ENCODE peak calls at places on chromosomes 11 and 22, in six cellular contexts. Y is A549, M is H1, W is GM23338, D is adrenal gland, S is psoas muscle. Z is an unnamed sample. For H3K4me1, the result is how much of the 10 kb centered on the place peaks cover.

GRCh38 chr22:24157783-24158170 is 23.5 kb upstream of the SUSD2 start:
- DNase-seq in Y (no peak), M (no peak), W (no peak), D (no peak), S (no peak), Z (no peak)

GRCh38 chr11:48006301-48006992 is 26.1 kb downstream of the PTPRJ start:
- DNase-seq in Y (no peak), M (no peak), W (no peak), D (no peak), S (no peak), Z (no peak)

GRCh38 chr22:44407404-44408226 is 90.4 kb downstream of the RTL6 start:
- DNase-seq in Y (no peak), M (no peak), W (no peak), D (no peak), S (no peak), Z (peak)

GRCh38 chr22:43886231-43886630 is 5.6 kb downstream of the PNPLA5 start:
- DNase-seq in Y (no peak), M (no peak), W (no peak), D (no peak), S (no peak), Z (no peak)

GRCh38 chr22:24219750-24220149 is 25.1 kb downstream of the GGT5 start:
- DNase-seq in Y (no peak), M (no peak), W (no peak), D (no peak), S (no peak), Z (no peak)

GRCh38 chr11:945986-946385 is 20.3 kb downstream of the AP2A2 start:
- DNase-seq in Y (no peak), M (no peak), W (peak), D (peak), S (no peak), Z (no peak)

GRCh38 chr11:63663809-63664208 is 7.4 kb downstream of the ATL3 start:
- DNase-seq in Y (no peak), M (no peak), W (no peak), D (no peak), S (no peak), Z (no peak)

GRCh38 chr11:96622026-96622634 is 232.3 kb downstream of the JRKL start:
- DNase-seq in Y (no peak), M (no peak), W (no peak), D (no peak), S (no peak), Z (no peak)

GRCh38 chr11:112229746-112230433 is 3.7 kb downstream of the PTS start:
- DNase-seq in Y (no peak), M (no peak), W (no peak), D (no peak), S (no peak), Z (no peak)

GRCh38 chr22:44342347-44342956 is 29.7 kb upstream of the SHISAL1 start:
- DNase-seq in Y (no peak), M (no peak), W (no peak), D (no peak), S (no peak), Z (no peak)

GRCh38 chr11:117884994-117885393 is 8.5 kb upstream of the FXYD6 start:
- DNase-seq in Y (no peak), M (peak), W (no peak), D (peak), S (no peak), Z (no peak)

GRCh38 chr22:41364955-41365354 is 16.8 kb upstream of the TEF start:
- DNase-seq in Y (no peak), M (no peak), W (no peak), D (no peak), S (no peak), Z (peak)

GRCh38 chr11:100719809-100720221 is 32.7 kb downstream of the ARHGAP42 start:
- DNase-seq in Y (peak), M (no peak), W (peak), D (peak), S (peak), Z (no peak)

GRCh38 chr11:61042961-61043540 is 59.2 kb upstream of the CD5 start:
- DNase-seq in Y (no peak), M (no peak), W (no peak), D (no peak), S (no peak), Z (no peak)

GRCh38 chr22:46676479-46676878 is 56.3 kb downstream of the GRAMD4 start:
- DNase-seq in Y (no peak), M (no peak), W (no peak), D (no peak), S (no peak), Z (no peak)

GRCh38 chr11:8886332-8886731 is 24.7 kb upstream of the AKIP1 start:
- DNase-seq in Y (no peak), M (no peak), W (no peak), D (no peak), S (no peak), Z (no peak)

GRCh38 chr11:77411238-77411637 is 62.7 kb downstream of the PAK1 start:
- DNase-seq in Y (peak), M (no peak), W (peak), D (peak), S (peak), Z (peak)

GRCh38 chr11:8025816-8026215 is 38.7 kb downstream of the EIF3F start:
- DNase-seq in Y (no peak), M (no peak), W (no peak), D (no peak), S (no peak), Z (no peak)

GRCh38 chr11:58965246-58965985 is 26.1 kb downstream of the GLYATL1 start:
- DNase-seq in Y (no peak), M (no peak), W (no peak), D (no peak), S (no peak), Z (no peak)

GRCh38 chr22:46625843-46626349 is 5.7 kb downstream of the GRAMD4 start:
- DNase-seq in Y (no peak), M (no peak), W (no peak), D (no peak), S (no peak), Z (no peak)

GRCh38 chr11:11976476-11977187 is 31.8 kb downstream of the DKK3 start:
- DNase-seq in Y (no peak), M (peak), W (no peak), D (peak), S (no peak), Z (no peak)

GRCh38 chr22:50211147-50211546 is 10.3 kb downstream of the SELENOO start:
- DNase-seq in Y (no peak), M (no peak), W (no peak), D (no peak), S (no peak), Z (no peak)

GRCh38 chr11:22666320-22666699 is at the start of gene GAS2:
- DNase-seq in Y (no peak), M (no peak), W (peak), D (no peak), S (no peak), Z (peak)

GRCh38 chr11:95849087-95849825 is 59.0 kb downstream of the CEP57 start:
- DNase-seq in Y (peak), M (peak), W (peak), D (peak), S (no peak), Z (no peak)

GRCh38 chr11:113261709-113262475 is 52.5 kb upstream of the TTC12 start:
- DNase-seq in Y (no peak), M (no peak), W (no peak), D (peak), S (no peak), Z (no peak)

GRCh38 chr11:3189193-3189843 is 24.2 kb upstream of the OSBPL5 start:
- DNase-seq in Y (no peak), M (peak), W (peak), D (no peak), S (no peak), Z (no peak)

GRCh38 chr11:68632802-68633201 is 51.5 kb upstream of the GAL start:
- DNase-seq in Y (peak), M (peak), W (peak), D (peak), S (no peak), Z (no peak)

GRCh38 chr11:113532697-113533424 is 57.7 kb upstream of the DRD2 start:
- DNase-seq in Y (peak), M (peak), W (peak), D (peak), S (peak), Z (peak)

GRCh38 chr11:78251083-78251699 is 62.5 kb downstream of the USP35 start:
- DNase-seq in Y (no peak), M (no peak), W (no peak), D (no peak), S (no peak), Z (no peak)

GRCh38 chr11:103234974-103235373 is 125.7 kb downstream of the DYNC2H1 start:
- DNase-seq in Y (no peak), M (no peak), W (no peak), D (no peak), S (no peak), Z (no peak)

GRCh38 chr11:73578786-73579185 is 19.1 kb downstream of the FAM168A start:
- DNase-seq in Y (no peak), M (no peak), W (no peak), D (no peak), S (no peak), Z (no peak)

GRCh38 chr11:117916956-117917355 is 12.2 kb downstream of the TMPRSS13 start:
- DNase-seq in Y (no peak), M (no peak), W (no peak), D (no peak), S (no peak), Z (no peak)

GRCh38 chr11:3134651-3135490 is 30.2 kb downstream of the OSBPL5 start:
- DNase-seq in Y (no peak), M (no peak), W (no peak), D (no peak), S (peak), Z (no peak)

DNA sequence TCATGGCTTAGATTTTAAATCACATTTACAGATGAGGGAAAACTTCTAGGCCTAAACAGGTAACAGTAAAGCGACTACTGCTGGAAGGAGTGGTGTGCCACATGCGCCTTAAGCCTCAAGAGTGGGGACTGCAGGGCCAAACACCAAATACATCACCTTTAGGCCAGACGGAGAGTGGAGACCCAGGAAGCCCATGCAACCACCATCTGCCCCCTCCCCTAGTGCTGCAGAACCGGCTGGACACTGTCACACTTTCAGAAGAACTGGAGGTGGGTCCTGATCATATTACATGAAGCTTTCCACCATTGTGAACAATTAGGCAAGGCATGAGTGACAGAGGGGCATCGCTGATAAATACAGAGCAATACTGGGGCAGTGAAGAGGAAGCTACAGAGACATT is 28.9 kb downstream of the SLC25A18 start:
- DNase-seq in Y (no peak), M (no peak), W (no peak), D (no peak), S (no peak), Z (peak)
- H3K4me1 ChIP-seq in Y (under half), M (under half), W (under half), D (under half), S (under half), Z (under half)

GRCh38 chr22:37623075-37624016 is 14.7 kb downstream of the GGA1 start:
- DNase-seq in Y (peak), M (peak), W (peak), D (peak), S (peak), Z (peak)
- H3K27ac ChIP-seq in Y (no peak), M (no peak), W (peak), D (no peak), S (no peak), Z (no peak)

GRCh38 chr11:43686207-43686606 is 5.7 kb downstream of the HSD17B12 start:
- DNase-seq in Y (no peak), M (no peak), W (no peak), D (no peak), S (no peak), Z (no peak)
- H3K4me1 ChIP-seq in Y (under half), M (under half), W (half or more), D (under half), S (half or more), Z (under half)

DNA sequence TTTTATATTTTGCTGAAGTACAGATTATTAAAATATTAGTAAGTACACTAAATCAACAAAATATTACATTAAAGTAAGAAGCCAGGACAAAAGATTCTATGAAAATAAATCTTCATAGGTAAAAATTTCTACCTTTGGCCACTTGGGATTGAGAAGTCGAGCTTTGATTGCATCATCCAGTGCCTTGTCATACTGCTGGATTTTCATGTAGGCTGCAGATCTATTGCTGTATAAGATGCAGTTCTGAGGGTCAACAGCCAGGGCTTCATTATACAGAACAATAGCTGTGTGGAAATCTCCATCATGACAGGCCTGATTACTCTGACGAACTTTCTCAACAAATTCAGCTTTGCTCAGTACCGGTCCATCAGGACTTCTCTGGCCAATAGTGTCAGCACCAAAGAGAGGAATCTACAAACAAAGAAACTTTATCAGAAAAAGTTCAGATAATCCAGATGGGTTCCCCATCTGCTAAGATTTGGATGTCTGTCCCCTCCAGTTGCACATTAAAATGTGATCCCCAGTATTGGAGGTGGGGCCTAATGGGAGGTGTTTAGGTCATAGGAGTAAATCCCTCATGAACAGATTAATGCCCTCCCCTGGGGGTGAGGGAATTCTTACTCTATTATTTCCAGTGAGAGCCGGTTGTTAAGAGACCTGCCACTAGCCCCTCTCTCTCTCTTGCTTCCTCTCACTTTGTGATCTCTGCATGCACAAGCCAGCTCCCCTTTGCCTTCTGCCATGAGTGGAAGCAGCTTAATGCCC is 50.0 kb downstream of the TTC28 start:
- DNase-seq in Y (peak), M (no peak), W (peak), D (no peak), S (no peak), Z (no peak)
- H3K27ac ChIP-seq in Y (peak), M (no peak), W (peak), D (no peak), S (no peak), Z (no peak)

DNA sequence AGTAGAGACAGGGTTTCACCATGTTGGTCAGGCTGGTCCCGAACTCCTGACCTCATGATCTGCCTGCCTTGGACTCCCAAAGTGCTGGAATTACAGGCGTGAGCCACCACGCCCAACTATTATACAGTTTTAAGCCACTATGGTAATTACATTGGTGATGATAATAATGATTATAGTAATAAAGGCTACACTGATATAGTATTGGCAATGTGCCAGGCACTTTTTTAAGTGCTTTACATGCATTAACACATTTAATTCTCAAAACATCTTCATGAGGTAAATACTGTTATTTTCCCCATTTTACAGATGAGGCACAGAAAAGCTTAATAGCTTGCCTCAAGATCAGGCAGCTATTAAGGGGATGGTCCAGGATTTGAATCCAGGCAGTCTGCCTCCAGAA is 222.5 kb downstream of the SOX6 start:
- DNase-seq in Y (no peak), M (no peak), W (no peak), D (no peak), S (no peak), Z (no peak)
- H3K4me1 ChIP-seq in Y (under half), M (under half), W (under half), D (under half), S (under half), Z (under half)

GRCh38 chr22:22198751-22199150 is 45.8 kb upstream of the VPREB1 start:
- DNase-seq in Y (no peak), M (no peak), W (no peak), D (no peak), S (no peak), Z (no peak)
- H3K27ac ChIP-seq in Y (no peak), M (no peak), W (no peak), D (no peak), S (no peak), Z (no peak)

GRCh38 chr22:37563153-37564081 is 3.1 kb downstream of the CDC42EP1 start:
- DNase-seq in Y (peak), M (no peak), W (peak), D (peak), S (peak), Z (peak)
- H3K4me1 ChIP-seq in Y (under half), M (under half), W (under half), D (half or more), S (under half), Z (half or more)

GRCh38 chr11:45899086-45899447 is 8.0 kb downstream of the FREY1 start:
- DNase-seq in Y (no peak), M (no peak), W (no peak), D (no peak), S (no peak), Z (no peak)
- H3K27ac ChIP-seq in Y (peak), M (no peak), W (no peak), D (no peak), S (no peak), Z (peak)

GRCh38 chr11:128201801-128202200 is 385.6 kb downstream of the ETS1 start:
- DNase-seq in Y (no peak), M (no peak), W (no peak), D (no peak), S (no peak), Z (peak)

GRCh38 chr11:128198206-128198605 is 389.2 kb downstream of the ETS1 start:
- DNase-seq in Y (no peak), M (no peak), W (no peak), D (no peak), S (no peak), Z (no peak)

GRCh38 chr11:128196235-128196634 is 391.1 kb downstream of the ETS1 start:
- DNase-seq in Y (no peak), M (no peak), W (no peak), D (no peak), S (no peak), Z (no peak)

GRCh38 chr11:128201006-128201405 is 386.4 kb downstream of the ETS1 start:
- DNase-seq in Y (no peak), M (no peak), W (no peak), D (no peak), S (no peak), Z (no peak)

DNA sequence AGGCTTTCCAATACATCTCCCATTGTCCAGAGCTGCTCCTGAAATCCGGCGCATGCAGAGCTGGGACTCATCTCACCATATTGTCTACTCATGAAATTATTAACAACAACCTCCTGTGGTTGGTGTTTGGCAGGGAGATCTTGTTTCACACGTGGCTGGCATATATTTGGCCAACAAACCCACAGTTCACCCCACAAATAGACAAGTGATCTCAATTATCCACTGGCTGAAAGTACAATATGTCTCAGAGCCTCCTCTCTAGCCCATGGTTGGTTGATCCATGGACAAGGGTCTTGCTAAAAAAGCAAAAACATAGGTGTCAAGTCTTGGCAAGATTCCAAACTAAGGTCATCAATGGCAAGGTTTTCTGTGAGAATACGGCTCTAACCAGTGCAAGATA is 386.9 kb downstream of the ETS1 start:
- DNase-seq in Y (no peak), M (no peak), W (no peak), D (no peak), S (no peak), Z (no peak)
- H3K4me1 ChIP-seq in Y (under half), M (under half), W (under half), D (under half), S (under half), Z (under half)

DNA sequence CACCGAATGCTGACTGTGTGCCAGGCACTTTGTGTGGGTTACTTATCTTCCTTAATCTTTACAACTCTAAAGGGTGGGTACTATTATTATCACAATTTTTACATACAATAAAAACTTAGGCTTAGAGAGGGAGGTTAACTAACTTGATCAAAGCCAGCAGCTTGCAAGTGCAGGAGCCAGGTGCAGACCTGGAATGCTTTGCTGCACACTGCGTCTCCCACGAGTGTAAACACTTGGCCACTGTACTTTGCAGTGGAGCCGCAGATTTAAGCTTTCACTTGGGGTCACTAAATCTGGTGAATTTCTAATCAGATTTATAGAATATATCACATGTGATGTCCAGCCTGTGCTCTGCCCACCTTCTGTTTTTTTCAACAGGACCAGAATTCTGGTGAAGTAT is 36.7 kb downstream of the AMOTL1 start:
- DNase-seq in Y (no peak), M (no peak), W (no peak), D (no peak), S (no peak), Z (no peak)
- H3K27ac ChIP-seq in Y (no peak), M (no peak), W (no peak), D (no peak), S (peak), Z (no peak)

Z was measured in pancreas.